ENCODE peak calls at places on chromosomes 5 and 9, in five cellular contexts. One of them, this sample, is unnamed.

GRCh38 chr5:10157085-10157669 is 92.5 kb downstream of the ATPSCKMT start:
- DNase-seq in neural crest cell: no peak
- DNase-seq in lower leg skin: no peak
- DNase-seq in brain microvascular endothelial cell: no peak
- DNase-seq in A549: no peak
- DNase-seq in this sample: no peak

GRCh38 chr9:34047864-34048729 is 590 bp downstream of the UBAP2 start:
- DNase-seq in neural crest cell: peak; percentile 19
- DNase-seq in lower leg skin: peak; percentile 91
- DNase-seq in A549: peak; percentile 56
- DNase-seq in brain microvascular endothelial cell: no peak
- DNase-seq in this sample: no peak

GRCh38 chr9:28105001-28105400 is 531.7 kb upstream of the C9orf72 start:
- DNase-seq in lower leg skin: no peak
- DNase-seq in A549: no peak
- DNase-seq in brain microvascular endothelial cell: no peak
- DNase-seq in neural crest cell: no peak
- DNase-seq in this sample: no peak

GRCh38 chr9:121651295-121652036 is at the start of gene DAB2IP:
- DNase-seq in neural crest cell: peak; percentile 72
- DNase-seq in A549: no peak
- DNase-seq in brain microvascular endothelial cell: no peak
- DNase-seq in lower leg skin: no peak
- DNase-seq in this sample: peak; percentile 87

GRCh38 chr5:119078870-119079269 is 8.0 kb downstream of the DMXL1 start:
- DNase-seq in neural crest cell: no peak
- DNase-seq in A549: no peak
- DNase-seq in brain microvascular endothelial cell: no peak
- DNase-seq in lower leg skin: no peak
- DNase-seq in this sample: no peak

GRCh38 chr5:78628260-78629024 is 20.1 kb downstream of the LHFPL2 start:
- DNase-seq in A549: no peak
- DNase-seq in neural crest cell: no peak
- DNase-seq in brain microvascular endothelial cell: no peak
- DNase-seq in lower leg skin: no peak
- DNase-seq in this sample: no peak

GRCh38 chr5:132749506-132749905 is 2.3 kb downstream of the CCNI2 start:
- DNase-seq in brain microvascular endothelial cell: no peak
- DNase-seq in lower leg skin: no peak
- DNase-seq in A549: no peak
- DNase-seq in neural crest cell: no peak
- DNase-seq in this sample: no peak

GRCh38 chr9:8916771-8917170 is 1117.2 kb upstream of the DMAC1 start:
- DNase-seq in brain microvascular endothelial cell: no peak
- DNase-seq in A549: no peak
- DNase-seq in lower leg skin: no peak
- DNase-seq in neural crest cell: no peak
- DNase-seq in this sample: no peak

GRCh38 chr5:151897017-151897552 is 27.6 kb downstream of the GLRA1 start:
- DNase-seq in lower leg skin: no peak
- DNase-seq in brain microvascular endothelial cell: no peak
- DNase-seq in neural crest cell: no peak
- DNase-seq in A549: no peak
- DNase-seq in this sample: no peak

GRCh38 chr5:139251281-139251687 is 42.3 kb upstream of the MATR3 start:
- DNase-seq in A549: no peak
- DNase-seq in neural crest cell: no peak
- DNase-seq in lower leg skin: no peak
- DNase-seq in brain microvascular endothelial cell: no peak
- DNase-seq in this sample: no peak

GRCh38 chr5:131745594-131746175 is 51.1 kb downstream of the FNIP1 start:
- DNase-seq in brain microvascular endothelial cell: peak; percentile 29
- DNase-seq in neural crest cell: no peak
- DNase-seq in A549: no peak
- DNase-seq in lower leg skin: no peak
- DNase-seq in this sample: no peak

GRCh38 chr9:23438299-23438907 is 387.6 kb downstream of the ELAVL2 start:
- DNase-seq in brain microvascular endothelial cell: no peak
- DNase-seq in lower leg skin: no peak
- DNase-seq in neural crest cell: no peak
- DNase-seq in A549: no peak
- DNase-seq in this sample: no peak

DNA sequence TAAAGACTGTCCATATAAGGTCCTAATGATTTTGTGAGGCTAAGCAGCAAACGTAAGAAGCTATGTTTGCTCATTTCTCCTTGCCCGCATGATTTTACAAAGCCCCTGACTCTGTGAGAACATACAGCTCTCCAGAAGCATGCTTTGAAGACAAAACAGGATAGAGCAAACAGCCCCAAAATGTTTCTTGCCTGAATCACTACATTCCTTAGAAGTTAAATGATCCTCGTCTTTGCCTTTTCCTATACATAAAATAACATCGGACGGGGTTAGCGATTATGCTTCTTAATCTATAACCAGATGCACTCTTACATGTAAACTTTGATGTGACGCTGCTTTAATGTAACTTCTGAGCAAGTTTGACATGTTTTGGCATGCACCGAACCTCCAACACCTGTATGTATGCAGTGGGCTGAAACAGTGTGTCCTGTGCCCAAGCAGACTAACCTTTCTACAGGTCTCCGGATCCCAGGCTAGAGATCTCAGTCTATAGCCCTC is 353.7 kb downstream of the CETN3 start:
- DNase-seq in brain microvascular endothelial cell: peak; percentile 86
- DNase-seq in A549: peak; percentile 5
- DNase-seq in lower leg skin: no peak
- DNase-seq in neural crest cell: no peak
- DNase-seq in this sample: no peak
- TF ChIP-seq CTCF in brain microvascular endothelial cell: no peak
- TF ChIP-seq CTCF in A549: no peak
- TF ChIP-seq CTCF in lower leg skin: no peak
- TF ChIP-seq CTCF in neural crest cell: no peak
- TF ChIP-seq CTCF in this sample: no peak

GRCh38 chr5:89595065-89595464 is 712.1 kb upstream of the MEF2C start:
- DNase-seq in brain microvascular endothelial cell: no peak
- DNase-seq in neural crest cell: no peak
- DNase-seq in A549: no peak
- DNase-seq in lower leg skin: no peak
- DNase-seq in this sample: no peak

GRCh38 chr5:89597878-89598277 is 714.9 kb upstream of the MEF2C start:
- DNase-seq in lower leg skin: no peak
- DNase-seq in neural crest cell: no peak
- DNase-seq in A549: no peak
- DNase-seq in brain microvascular endothelial cell: no peak
- DNase-seq in this sample: no peak

GRCh38 chr5:89601880-89602279 is 718.9 kb upstream of the MEF2C start:
- DNase-seq in lower leg skin: no peak
- DNase-seq in neural crest cell: no peak
- DNase-seq in A549: no peak
- DNase-seq in brain microvascular endothelial cell: no peak
- DNase-seq in this sample: no peak

GRCh38 chr5:89596821-89597220 is 713.8 kb upstream of the MEF2C start:
- DNase-seq in A549: no peak
- DNase-seq in lower leg skin: no peak
- DNase-seq in brain microvascular endothelial cell: no peak
- DNase-seq in neural crest cell: no peak
- DNase-seq in this sample: no peak
- TF ChIP-seq CTCF in A549: no peak
- TF ChIP-seq CTCF in lower leg skin: no peak
- TF ChIP-seq CTCF in brain microvascular endothelial cell: no peak
- TF ChIP-seq CTCF in neural crest cell: no peak
- TF ChIP-seq CTCF in this sample: no peak

GRCh38 chr9:107462691-107463090 is 26.9 kb downstream of the KLF4 start:
- DNase-seq in neural crest cell: no peak
- DNase-seq in brain microvascular endothelial cell: peak; percentile 33
- DNase-seq in lower leg skin: no peak
- DNase-seq in A549: no peak
- DNase-seq in this sample: no peak

GRCh38 chr9:107471562-107471961 is 18.0 kb downstream of the KLF4 start:
- DNase-seq in neural crest cell: no peak
- DNase-seq in A549: no peak
- DNase-seq in brain microvascular endothelial cell: no peak
- DNase-seq in lower leg skin: no peak
- DNase-seq in this sample: no peak

GRCh38 chr9:107460153-107461023 is 29.2 kb downstream of the KLF4 start:
- DNase-seq in lower leg skin: no peak
- DNase-seq in neural crest cell: no peak
- DNase-seq in A549: no peak
- DNase-seq in brain microvascular endothelial cell: no peak
- DNase-seq in this sample: no peak

GRCh38 chr9:107467416-107467815 is 22.2 kb downstream of the KLF4 start:
- DNase-seq in brain microvascular endothelial cell: no peak
- DNase-seq in A549: no peak
- DNase-seq in lower leg skin: no peak
- DNase-seq in neural crest cell: no peak
- DNase-seq in this sample: no peak

DNA sequence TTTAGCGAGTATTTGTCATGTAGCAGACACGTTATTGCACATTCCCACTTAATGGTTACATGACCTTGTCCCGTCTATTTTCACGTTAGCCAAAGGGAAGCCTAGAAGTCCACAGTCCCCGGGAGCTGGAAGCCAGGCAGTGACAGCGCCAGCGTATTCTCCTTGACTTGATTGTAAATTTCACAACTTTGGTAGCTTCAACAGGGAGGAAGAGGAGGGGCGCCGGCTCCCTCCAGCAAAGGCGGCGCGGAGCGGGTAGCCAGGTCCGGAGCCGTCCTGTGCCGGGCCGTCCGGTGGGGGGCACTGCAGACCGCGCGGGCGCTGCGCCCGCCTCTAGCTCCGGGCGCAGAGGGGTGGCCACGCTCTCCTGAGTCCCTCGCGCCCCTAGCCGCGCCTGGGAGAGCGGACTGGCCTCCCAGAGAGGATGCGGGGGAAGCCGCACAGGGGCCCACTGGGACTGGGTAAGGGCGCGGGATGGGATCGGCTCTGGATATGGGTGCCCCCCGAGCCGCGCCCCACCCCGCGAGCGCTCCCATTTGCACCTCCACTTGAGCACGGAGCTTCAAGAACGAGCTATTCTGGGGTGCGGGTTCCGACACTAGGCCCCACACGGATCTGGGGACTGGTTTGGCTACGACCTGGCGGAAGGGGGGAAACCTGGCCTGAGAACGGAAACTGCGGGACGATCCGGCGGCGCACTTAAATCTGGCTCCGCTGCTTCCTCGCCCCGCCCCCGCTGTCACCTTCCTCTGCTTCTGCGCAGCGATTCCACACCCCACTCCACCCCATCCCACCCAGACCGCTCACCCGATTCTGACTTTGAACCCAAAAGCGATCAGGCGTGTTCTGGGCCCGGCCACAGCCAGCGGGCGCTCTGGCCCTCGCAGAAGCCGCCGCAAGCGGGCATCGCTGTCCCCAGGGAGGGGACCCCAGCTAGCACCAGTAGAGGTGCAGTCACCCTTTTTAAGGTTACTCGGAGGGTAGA is 23.8 kb downstream of the KLF4 start:
- DNase-seq in A549: peak; percentile 50
- DNase-seq in neural crest cell: peak; percentile 66
- DNase-seq in brain microvascular endothelial cell: peak; percentile 45
- DNase-seq in lower leg skin: peak; percentile 96
- DNase-seq in this sample: peak; percentile 79
- TF ChIP-seq CTCF in A549: peak; percentile 92
- TF ChIP-seq CTCF in neural crest cell: peak; percentile 95
- TF ChIP-seq CTCF in brain microvascular endothelial cell: peak; percentile 61
- TF ChIP-seq CTCF in lower leg skin: no peak
- TF ChIP-seq CTCF in this sample: peak; percentile 95

DNA sequence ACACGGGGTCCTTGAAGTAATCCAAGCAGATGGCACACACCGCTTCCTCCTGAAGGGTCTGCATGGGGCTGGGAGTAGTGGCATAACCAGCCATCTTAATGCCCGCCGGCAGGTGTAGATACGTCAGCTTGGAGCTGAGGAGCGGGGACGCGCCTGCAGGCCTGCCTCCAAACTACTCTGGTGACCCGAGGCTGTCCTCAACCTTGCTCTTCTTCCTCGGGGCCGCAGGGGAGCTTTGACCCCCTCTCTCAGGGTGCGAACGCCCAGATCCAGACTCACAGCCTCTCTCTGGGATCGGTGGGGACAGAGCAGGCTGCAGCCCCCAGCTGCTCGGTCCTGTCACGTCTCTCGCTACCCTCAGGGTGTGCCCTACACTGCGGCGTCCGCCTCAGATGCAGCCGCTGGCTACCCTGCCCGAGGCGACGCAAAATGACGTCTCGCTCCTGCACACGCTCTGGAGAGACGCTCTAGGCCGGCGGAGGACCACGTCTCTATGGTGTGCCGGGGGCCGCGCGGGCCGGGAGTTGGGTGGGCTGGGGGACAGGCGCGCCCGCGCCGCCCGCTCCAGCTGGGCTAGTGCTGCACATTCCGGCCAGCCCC is at the start of gene TRIM52:
- DNase-seq in A549: peak; percentile 93
- DNase-seq in lower leg skin: peak; percentile 97
- DNase-seq in neural crest cell: peak; percentile 88
- DNase-seq in brain microvascular endothelial cell: peak; percentile 82
- DNase-seq in this sample: peak; percentile 89
- TF ChIP-seq CTCF in A549: no peak
- TF ChIP-seq CTCF in lower leg skin: no peak
- TF ChIP-seq CTCF in neural crest cell: no peak
- TF ChIP-seq CTCF in brain microvascular endothelial cell: peak; percentile 9
- TF ChIP-seq CTCF in this sample: no peak

DNA sequence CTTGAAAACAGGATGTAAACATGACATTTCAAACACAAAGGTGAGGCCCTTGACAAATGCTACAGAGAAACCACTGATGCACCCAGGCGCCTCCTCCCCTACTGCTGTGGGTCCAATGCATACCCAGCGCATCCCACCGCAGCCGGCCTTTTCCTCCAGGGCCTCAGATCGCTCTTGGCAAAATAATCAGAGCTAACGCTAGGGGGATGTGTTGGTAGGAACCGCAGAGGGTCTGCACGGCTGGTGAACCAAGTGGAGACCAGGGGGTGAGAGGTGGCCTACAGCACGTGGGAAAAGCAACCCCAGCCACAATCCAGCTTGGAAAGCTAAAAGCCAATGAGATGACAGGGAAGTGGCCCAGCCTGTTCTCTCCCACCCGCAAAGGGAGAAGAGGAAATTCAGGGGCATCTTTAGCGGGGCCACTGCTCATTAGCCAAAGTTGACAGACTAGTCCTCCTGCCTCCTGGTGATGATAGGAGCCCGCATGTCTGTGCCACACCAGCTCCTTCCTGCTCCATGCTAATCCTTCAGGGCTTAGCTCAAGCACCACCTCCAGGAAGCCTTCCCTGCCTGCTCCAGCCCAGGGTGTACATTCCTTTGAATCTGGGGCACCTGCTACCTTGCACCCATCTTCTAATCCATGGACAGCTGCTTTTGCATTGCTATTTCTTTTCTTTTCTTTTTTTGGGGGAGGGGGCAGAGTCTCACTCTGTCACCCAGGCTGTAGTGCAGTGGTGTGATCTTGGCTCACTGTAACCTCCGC is 5.8 kb downstream of the FAM163B start:
- DNase-seq in brain microvascular endothelial cell: no peak
- DNase-seq in lower leg skin: no peak
- DNase-seq in neural crest cell: no peak
- DNase-seq in A549: no peak
- DNase-seq in this sample: no peak
- TF ChIP-seq CTCF in brain microvascular endothelial cell: peak; percentile 34
- TF ChIP-seq CTCF in lower leg skin: no peak
- TF ChIP-seq CTCF in neural crest cell: no peak
- TF ChIP-seq CTCF in A549: no peak
- TF ChIP-seq CTCF in this sample: peak; percentile 51

GRCh38 chr5:116947691-116948528 is 373.3 kb upstream of the SEMA6A start:
- DNase-seq in A549: peak; percentile 60
- DNase-seq in neural crest cell: peak; percentile 35
- DNase-seq in lower leg skin: no peak
- DNase-seq in brain microvascular endothelial cell: peak; percentile 29
- DNase-seq in this sample: no peak
- TF ChIP-seq CTCF in A549: peak; percentile 40
- TF ChIP-seq CTCF in neural crest cell: peak; percentile 67
- TF ChIP-seq CTCF in lower leg skin: no peak
- TF ChIP-seq CTCF in brain microvascular endothelial cell: peak; percentile 78
- TF ChIP-seq CTCF in this sample: peak; percentile 73

This sample was measured in type B pancreatic cell.